ENCODE peak calls at places on chromosomes 16 and 17, in five cellular contexts. T, K, Y, X and D are unnamed samples.

GRCh38 chr17:14144513-14144912 is 75.2 kb downstream of the COX10 start:
- DNase-seq in K (no peak), Y (no peak), T (no peak), X (no peak), D (no peak)

GRCh38 chr16:86884256-86884655 is 305.9 kb downstream of the FOXL1 start:
- DNase-seq in K (no peak), T (no peak), Y (no peak), X (no peak), D (no peak)

GRCh38 chr17:9241371-9241712 is 220.0 kb downstream of the NTN1 start:
- DNase-seq in K (no peak), X (no peak), T (peak; percentile 42), Y (no peak), D (no peak)

GRCh38 chr17:5913641-5914040 is 156.5 kb upstream of the WSCD1 start:
- DNase-seq in Y (no peak), T (no peak), X (no peak), K (no peak), D (no peak)

GRCh38 chr16:24852281-24852721 is 6.5 kb downstream of the SLC5A11 start:
- DNase-seq in T (no peak), Y (no peak), K (no peak), X (no peak), D (no peak)

GRCh38 chr16:49756971-49757743 is 98.8 kb downstream of the ZNF423 start:
- DNase-seq in T (peak; percentile 23), Y (no peak), X (peak; percentile 20), K (no peak), D (no peak)

GRCh38 chr16:82111944-82112343 is 58.1 kb downstream of the MPHOSPH6 start:
- DNase-seq in T (no peak), X (peak; percentile 86), K (no peak), Y (no peak), D (no peak)

GRCh38 chr17:37255434-37255833 is 120.4 kb upstream of the C17orf78 start:
- DNase-seq in Y (no peak), T (no peak), X (no peak), K (no peak), D (no peak)

GRCh38 chr17:62737513-62737912 is 70.6 kb downstream of the MARCHF10 start:
- DNase-seq in X (no peak), K (peak; percentile 21), T (no peak), Y (no peak), D (no peak)

GRCh38 chr17:35169964-35170363 is 22.3 kb downstream of the UNC45B start:
- DNase-seq in T (no peak), K (no peak), Y (no peak), X (no peak), D (no peak)

GRCh38 chr17:81682565-81683207 is 911 bp downstream of the ARL16 start:
- DNase-seq in T (peak; percentile 50), Y (no peak), K (no peak), X (no peak), D (no peak)

GRCh38 chr16:55737318-55737717 is 81.5 kb downstream of the SLC6A2 start:
- DNase-seq in K (no peak), X (no peak), Y (no peak), T (no peak), D (no peak)

GRCh38 chr16:30086291-30087140 is 5.2 kb downstream of the TBX6 start:
- DNase-seq in K (no peak), T (no peak), Y (no peak), X (no peak), D (no peak)

GRCh38 chr16:788399-789126 is at the start of gene CHTF18:
- DNase-seq in K (peak; percentile 94), T (peak; percentile 87), X (peak; percentile 94), Y (peak; percentile 93), D (peak; percentile 91)

GRCh38 chr17:38465420-38466345 is 37.4 kb downstream of the ARHGAP23 start:
- DNase-seq in K (no peak), T (no peak), Y (no peak), X (no peak), D (no peak)

GRCh38 chr16:3134338-3135119 is at the start of gene ZNF213:
- DNase-seq in X (peak; percentile 99), K (peak; percentile 98), Y (peak; percentile 88), T (peak; percentile 99), D (peak; percentile 97)

GRCh38 chr17:10776372-10776771 is 27.5 kb downstream of the TMEM238L start:
- DNase-seq in Y (no peak), T (no peak), K (no peak), X (no peak), D (no peak)

GRCh38 chr16:25464058-25464457 is 206.4 kb upstream of the ZKSCAN2 start:
- DNase-seq in Y (no peak), K (no peak), X (no peak), T (no peak), D (no peak)

GRCh38 chr16:31734265-31734664 is 139.3 kb upstream of the ZNF267 start:
- DNase-seq in T (no peak), X (no peak), K (no peak), Y (no peak), D (no peak)

GRCh38 chr17:78107976-78108725 is 20.4 kb downstream of the TMC6 start:
- DNase-seq in T (no peak), Y (no peak), X (no peak), K (no peak), D (no peak)

GRCh38 chr17:41638194-41638593 is 13.8 kb upstream of the KRT17 start:
- DNase-seq in X (no peak), T (no peak), K (no peak), Y (no peak), D (no peak)

GRCh38 chr16:61926766-61927165 is 109.5 kb downstream of the CDH8 start:
- DNase-seq in K (no peak), Y (no peak), T (no peak), X (no peak), D (no peak)

GRCh38 chr16:12017583-12017982 is 41.0 kb downstream of the SNX29 start:
- DNase-seq in K (no peak), X (no peak), Y (no peak), T (no peak), D (no peak)

GRCh38 chr17:11081342-11081741 is 159.7 kb upstream of the SHISA6 start:
- DNase-seq in X (no peak), Y (no peak), K (no peak), T (no peak), D (no peak)

GRCh38 chr17:27244481-27245223 is 49.3 kb upstream of the WSB1 start:
- DNase-seq in T (peak; percentile 96), X (peak; percentile 100), K (peak; percentile 68), Y (peak; percentile 52), D (no peak)
- H4K91ac ChIP-seq in T (peak overlapping the region; percentile 22), X (peak overlapping the region; percentile 74), K (no peak overlapping the region), Y (no peak overlapping the region), D (no peak overlapping the region)

GRCh38 chr17:28577466-28577824 is 750 bp upstream of the ALDOC start:
- DNase-seq in T (no peak), K (no peak), X (no peak), Y (no peak), D (no peak)
- H2AFZ ChIP-seq in T (no peak overlapping the region), K (no peak overlapping the region), X (peak overlapping the region; percentile 38), Y (no peak overlapping the region), D (no peak overlapping the region)

GRCh38 chr17:51610834-51611233 is 350.5 kb downstream of the UTP18 start:
- DNase-seq in Y (no peak), X (no peak), K (no peak), T (no peak), D (no peak)

GRCh38 chr17:51607512-51607911 is 347.2 kb downstream of the UTP18 start:
- DNase-seq in K (no peak), Y (no peak), X (no peak), T (no peak), D (no peak)

GRCh38 chr17:51611585-51611984 is 351.2 kb downstream of the UTP18 start:
- DNase-seq in Y (no peak), T (no peak), X (no peak), K (no peak), D (no peak)

GRCh38 chr17:51610155-51610554 is 349.8 kb downstream of the UTP18 start:
- DNase-seq in T (no peak), Y (no peak), X (no peak), K (no peak), D (no peak)

GRCh38 chr17:51608251-51608933 is 348.0 kb downstream of the UTP18 start:
- DNase-seq in T (no peak), X (peak; percentile 15), Y (no peak), K (no peak), D (no peak)
- H2BK12ac ChIP-seq in T (no peak overlapping the region), X (no peak overlapping the region), Y (no peak overlapping the region), K (no peak overlapping the region), D (no peak overlapping the region)

GRCh38 chr17:57871863-57872262 is 22.0 kb upstream of the MRPS23 start:
- DNase-seq in X (no peak), K (no peak), T (no peak), Y (no peak), D (no peak)

GRCh38 chr17:57869599-57870282 is 19.9 kb upstream of the MRPS23 start:
- DNase-seq in Y (no peak), K (peak; percentile 25), X (no peak), T (peak; percentile 93), D (no peak)

GRCh38 chr17:57872536-57872935 is 22.7 kb upstream of the MRPS23 start:
- DNase-seq in Y (no peak), K (no peak), X (no peak), T (no peak), D (no peak)

GRCh38 chr17:57870283-57870635 is 20.4 kb upstream of the MRPS23 start:
- DNase-seq in Y (no peak), K (no peak), X (no peak), T (no peak), D (no peak)

DNA sequence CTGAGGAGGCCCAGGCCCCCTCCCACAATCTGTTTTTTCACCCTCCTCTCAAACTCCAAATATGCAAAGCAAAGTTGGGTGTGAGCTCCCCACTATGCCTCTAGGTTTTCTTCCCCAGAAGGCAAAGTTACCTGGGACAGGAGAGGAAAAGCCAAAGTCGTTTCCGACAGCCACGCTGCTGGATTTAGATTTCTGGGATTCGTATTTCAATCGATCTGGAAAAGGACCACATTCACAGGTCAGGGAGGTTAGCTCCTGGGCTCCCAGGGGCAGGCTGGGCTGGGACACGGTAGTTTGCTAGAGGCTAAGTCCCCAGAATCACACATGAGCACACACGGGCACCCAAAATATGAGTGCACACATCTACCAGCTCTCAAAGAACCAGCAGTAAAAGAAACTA is 21.3 kb upstream of the MRPS23 start:
- DNase-seq in K (no peak), X (no peak), Y (no peak), T (no peak), D (no peak)
- H4K91ac ChIP-seq in K (no peak overlapping the region), X (no peak overlapping the region), Y (no peak overlapping the region), T (no peak overlapping the region), D (no peak overlapping the region)

DNA sequence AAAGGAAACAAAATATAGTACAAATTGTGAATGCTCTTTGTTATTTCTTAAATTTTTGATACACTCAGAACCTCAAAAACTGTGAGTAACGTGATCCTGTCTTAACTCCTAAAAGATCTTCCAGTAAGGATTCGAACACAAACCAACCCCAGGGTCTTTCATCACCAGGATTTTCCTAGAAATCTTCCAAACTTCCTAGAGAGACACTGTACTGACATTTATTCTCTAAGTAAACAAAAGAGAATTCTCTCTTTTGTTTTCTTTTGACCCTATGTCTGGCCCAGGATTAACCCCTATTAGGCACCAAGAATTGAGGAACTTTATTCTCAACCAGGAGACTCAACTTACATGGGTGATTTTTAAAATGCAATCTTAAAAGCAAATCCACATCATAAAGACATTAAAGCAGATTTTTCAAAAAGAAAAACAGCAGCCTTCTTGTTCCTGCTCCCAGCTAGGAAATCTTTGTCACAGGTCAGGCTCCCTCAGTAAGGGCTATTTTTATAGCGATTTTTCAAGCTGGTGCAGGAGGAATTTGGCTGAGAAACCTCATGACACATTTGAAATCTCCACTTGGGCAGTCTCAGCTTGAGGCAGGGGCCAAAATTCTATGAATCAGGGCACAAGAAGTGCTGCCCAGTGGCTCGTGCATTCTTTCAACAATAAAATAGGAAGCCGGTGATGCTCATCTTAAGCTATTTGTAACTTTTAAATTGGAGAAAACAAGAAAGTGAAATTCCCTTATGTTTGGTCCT is 6.2 kb upstream of the SMG1 start:
- DNase-seq in X (no peak), K (no peak), T (no peak), Y (no peak), D (peak; percentile 21)
- H2AFZ ChIP-seq in X (no peak overlapping the region), K (no peak overlapping the region), T (no peak overlapping the region), Y (no peak overlapping the region), D (no peak overlapping the region)